ENCODE peak calls at places on chromosomes 2 and 18, in ten cellular contexts. B is cardiac muscle cell, S is heart left ventricle, E is body of pancreas, W is spleen, R is A549, O is tibial nerve, X is esophagus squamous epithelium, C is GM23338, G is heart right ventricle. M is an unnamed sample.

GRCh38 chr18:77403969-77404535 is 154.4 kb downstream of the GALR1 start:
- DNase-seq in B (no peak), S (no peak), E (no peak), W (no peak), R (no peak), O (no peak), X (no peak), C (no peak), G (no peak), M (no peak)

GRCh38 chr2:70305531-70305930 is 3.7 kb upstream of the FAM136A start:
- DNase-seq in B (no peak), S (no peak), E (no peak), W (no peak), R (no peak), O (no peak), X (no peak), C (no peak), G (no peak), M (no peak)

GRCh38 chr2:106104332-106105062 is 89.6 kb downstream of the UXS1 start:
- DNase-seq in B (peak; percentile 78), S (peak; percentile 42), E (peak; percentile 72), W (no peak), R (peak; percentile 69), O (peak; percentile 39), X (no peak), C (peak; percentile 84), G (peak; percentile 45), M (peak; percentile 71)

GRCh38 chr2:161068670-161069069 is 91.6 kb upstream of the TANK start:
- DNase-seq in B (no peak), S (no peak), E (no peak), W (no peak), R (no peak), O (no peak), X (no peak), C (no peak), G (no peak), M (no peak)

GRCh38 chr2:190713476-190713875 is 64.6 kb downstream of the NAB1 start:
- DNase-seq in B (no peak), S (no peak), E (no peak), W (no peak), R (no peak), O (no peak), X (no peak), C (no peak), G (no peak), M (no peak)

GRCh38 chr2:15043336-15044058 is 411.0 kb downstream of the LRATD1 start:
- DNase-seq in B (no peak), S (no peak), E (no peak), W (no peak), R (no peak), O (no peak), X (no peak), C (no peak), G (no peak), M (no peak)

GRCh38 chr2:183803596-183803995 is 679.4 kb downstream of the NUP35 start:
- DNase-seq in B (no peak), S (no peak), E (no peak), W (no peak), R (no peak), O (no peak), X (no peak), C (no peak), G (no peak), M (no peak)

GRCh38 chr2:64192570-64193192 is 48.5 kb upstream of the PELI1 start:
- DNase-seq in B (no peak), S (no peak), E (peak; percentile 57), W (no peak), R (no peak), O (no peak), X (no peak), C (no peak), G (no peak), M (no peak)

GRCh38 chr2:65456074-65456473 is 23.7 kb upstream of the SPRED2 start:
- DNase-seq in B (no peak), S (no peak), E (no peak), W (no peak), R (no peak), O (no peak), X (no peak), C (no peak), G (no peak), M (no peak)

GRCh38 chr2:233234264-233234663 is 17.2 kb upstream of the ATG16L1 start:
- DNase-seq in B (no peak), S (no peak), E (no peak), W (no peak), R (no peak), O (no peak), X (no peak), C (no peak), G (no peak), M (no peak)

GRCh38 chr2:172246649-172247048 is 143.9 kb upstream of the DLX2 start:
- DNase-seq in B (no peak), S (no peak), E (no peak), W (no peak), R (peak; percentile 60), O (no peak), X (no peak), C (peak; percentile 22), G (no peak), M (no peak)

GRCh38 chr2:134197445-134197844 is 56.4 kb upstream of the MGAT5 start:
- DNase-seq in B (no peak), S (no peak), E (no peak), W (no peak), R (no peak), O (no peak), X (no peak), C (no peak), G (no peak), M (no peak)
- H3K4me1 ChIP-seq in B (peaks cover 22% of the 10 kb centered on the region), S (peaks cover 74% of the 10 kb centered on the region), E (peaks cover 82% of the 10 kb centered on the region), W (peaks cover 43% of the 10 kb centered on the region), R (no peaks in the 10 kb centered on the region), O (no peaks in the 10 kb centered on the region), X (no peaks in the 10 kb centered on the region), C (peaks cover 35% of the 10 kb centered on the region), G (peaks cover 80% of the 10 kb centered on the region), M (peaks cover 22% of the 10 kb centered on the region)

DNA sequence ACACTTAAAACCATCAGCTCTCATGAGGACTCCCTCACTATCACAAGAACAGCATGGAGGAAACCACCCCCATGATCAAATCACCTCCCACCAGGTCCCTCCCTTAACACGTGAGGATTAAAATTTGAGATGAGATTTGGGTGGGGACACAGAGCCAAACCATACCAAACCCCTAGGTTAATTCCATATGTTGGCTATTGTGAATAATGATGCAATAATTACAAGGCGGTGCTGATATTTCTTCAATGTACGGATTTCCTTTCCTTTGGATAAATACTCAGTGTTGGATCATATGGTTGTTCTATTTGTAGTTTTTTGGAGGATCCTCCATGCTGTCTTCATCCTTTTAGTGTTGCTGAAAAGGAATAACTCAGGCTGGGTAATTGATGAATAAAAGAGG is 652.1 kb upstream of the PKDCC start:
- DNase-seq in B (no peak), S (no peak), E (no peak), W (no peak), R (no peak), O (no peak), X (no peak), C (no peak), G (no peak), M (no peak)
- TF ChIP-seq CTCF in B (no peak), S (no peak), E (no peak), W (no peak), R (no peak), O (no peak), X (no peak), C (no peak), G (no peak), M (no peak)

GRCh38 chr2:236976271-236977120 is 109.2 kb upstream of the COPS8 start:
- DNase-seq in B (no peak), S (no peak), E (no peak), W (no peak), R (no peak), O (no peak), X (no peak), C (no peak), G (no peak), M (no peak)
- H3K4me1 ChIP-seq in B (peaks cover 13% of the 10 kb centered on the region), S (peaks cover 7% of the 10 kb centered on the region), E (peaks cover 12% of the 10 kb centered on the region), W (peaks cover 4% of the 10 kb centered on the region), R (peaks cover 16% of the 10 kb centered on the region), O (no peaks in the 10 kb centered on the region), X (peaks cover 4% of the 10 kb centered on the region), C (peaks cover 16% of the 10 kb centered on the region), G (peaks cover 10% of the 10 kb centered on the region), M (no peaks in the 10 kb centered on the region)

GRCh38 chr18:5546660-5547059 is 2.9 kb upstream of the EPB41L3 start:
- DNase-seq in B (peak; percentile 53), S (no peak), E (peak; percentile 36), W (no peak), R (peak; percentile 17), O (no peak), X (no peak), C (peak; percentile 80), G (no peak), M (no peak)
- TF ChIP-seq CTCF in B (peak; percentile 89), S (peak; percentile 39), E (no peak), W (no peak), R (no peak), O (peak; percentile 50), X (no peak), C (peak; percentile 67), G (no peak), M (no peak)

DNA sequence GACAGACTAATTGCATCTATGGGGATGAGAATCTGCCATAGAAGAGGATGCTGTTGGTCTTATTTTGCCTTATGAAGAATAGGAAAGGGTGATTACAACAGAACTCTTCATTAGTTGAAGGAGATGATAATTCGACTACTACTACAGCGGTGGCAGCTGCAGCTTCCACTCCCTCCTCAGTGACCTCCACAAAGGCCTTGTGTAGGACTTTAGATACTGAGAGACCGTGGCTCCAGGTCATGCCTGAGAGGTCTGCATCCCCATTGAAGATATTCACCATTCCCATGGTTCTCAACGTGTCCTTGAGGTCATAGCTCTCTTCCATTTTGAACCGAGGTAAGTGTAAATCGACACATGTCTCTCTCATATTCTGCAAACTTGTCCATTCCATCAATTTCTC is 6.4 kb downstream of the SERPINB4 start:
- DNase-seq in B (no peak), S (no peak), E (no peak), W (no peak), R (no peak), O (no peak), X (no peak), C (no peak), G (no peak), M (no peak)
- H3K4me1 ChIP-seq in B (no peaks in the 10 kb centered on the region), S (no peaks in the 10 kb centered on the region), E (no peaks in the 10 kb centered on the region), W (no peaks in the 10 kb centered on the region), R (no peaks in the 10 kb centered on the region), O (no peaks in the 10 kb centered on the region), X (no peaks in the 10 kb centered on the region), C (peaks cover 10% of the 10 kb centered on the region), G (no peaks in the 10 kb centered on the region), M (no peaks in the 10 kb centered on the region)

DNA sequence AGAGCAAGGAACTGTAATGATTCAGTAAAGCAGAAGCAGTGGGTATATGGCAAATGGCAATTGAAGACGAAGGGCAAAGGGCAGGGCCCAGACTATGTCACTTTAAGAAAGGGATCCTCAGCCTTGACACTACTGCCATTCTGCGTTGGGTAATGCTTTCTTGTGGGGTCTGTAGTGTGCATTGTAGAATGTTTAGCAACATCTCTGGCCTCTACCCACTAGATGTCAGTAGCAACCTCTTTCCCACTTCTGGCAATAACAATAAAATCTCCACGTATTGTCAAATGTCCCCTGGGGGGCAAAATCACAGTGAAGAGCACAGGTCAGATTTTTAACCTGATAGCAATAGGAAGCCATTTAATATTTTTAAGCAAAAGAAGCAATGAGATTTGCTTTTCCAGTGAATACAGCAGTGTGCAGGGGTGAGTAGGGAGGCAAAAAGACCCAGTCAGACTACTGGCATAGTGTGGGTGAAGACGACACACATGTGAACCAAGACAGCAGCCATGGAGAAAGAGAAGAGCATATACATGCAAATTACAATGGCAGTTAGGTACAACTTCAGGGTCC is 209.5 kb downstream of the DYM start:
- DNase-seq in B (peak; percentile 25), S (no peak), E (no peak), W (no peak), R (peak; percentile 16), O (no peak), X (no peak), C (peak; percentile 50), G (no peak), M (no peak)
- TF ChIP-seq CTCF in B (peak; percentile 64), S (peak; percentile 44), E (no peak), W (no peak), R (peak; percentile 51), O (no peak), X (no peak), C (peak; percentile 69), G (no peak), M (no peak)